ENCODE peak calls at places on chromosomes 3 and 15, in six cellular contexts. One of them, this sample, is unnamed.
A peak's percentile ranks its signal among the peaks of the same experiment; 100 is the strongest.

GRCh38 chr3:33798418-33799201 is at the start of gene PDCD6IP:
- DNase-seq in endodermal cell: peak; percentile 97
- DNase-seq in MM.1S: peak; percentile 93
- DNase-seq in HepG2: peak; percentile 89
- DNase-seq in left lung: peak; percentile 98
- DNase-seq in Panc1: peak; percentile 71
- DNase-seq in this sample: peak; percentile 87

GRCh38 chr3:186964629-186965028 is 34.3 kb downstream of the ST6GAL1 start:
- DNase-seq in endodermal cell: peak; percentile 78
- DNase-seq in MM.1S: no peak
- DNase-seq in HepG2: no peak
- DNase-seq in left lung: no peak
- DNase-seq in Panc1: no peak
- DNase-seq in this sample: no peak

GRCh38 chr15:36598529-36599177 is 19.2 kb downstream of the CDIN1 start:
- DNase-seq in endodermal cell: no peak
- DNase-seq in MM.1S: no peak
- DNase-seq in HepG2: no peak
- DNase-seq in left lung: no peak
- DNase-seq in Panc1: no peak
- DNase-seq in this sample: no peak

GRCh38 chr15:75163150-75163564 is 38.5 kb upstream of the C15orf39 start:
- DNase-seq in endodermal cell: no peak
- DNase-seq in MM.1S: no peak
- DNase-seq in HepG2: no peak
- DNase-seq in left lung: no peak
- DNase-seq in Panc1: no peak
- DNase-seq in this sample: no peak

GRCh38 chr3:197031315-197032285 is 2.0 kb upstream of the MELTF start:
- DNase-seq in endodermal cell: peak; percentile 76
- DNase-seq in MM.1S: no peak
- DNase-seq in HepG2: peak; percentile 96
- DNase-seq in left lung: no peak
- DNase-seq in Panc1: peak; percentile 82
- DNase-seq in this sample: peak; percentile 97

GRCh38 chr3:183745300-183746098 is 47.9 kb downstream of the YEATS2 start:
- DNase-seq in endodermal cell: no peak
- DNase-seq in MM.1S: no peak
- DNase-seq in HepG2: peak; percentile 55
- DNase-seq in left lung: no peak
- DNase-seq in Panc1: no peak
- DNase-seq in this sample: no peak

GRCh38 chr3:178284180-178284579 is 252.1 kb upstream of the KCNMB2 start:
- DNase-seq in endodermal cell: no peak
- DNase-seq in MM.1S: no peak
- DNase-seq in HepG2: no peak
- DNase-seq in left lung: no peak
- DNase-seq in Panc1: no peak
- DNase-seq in this sample: no peak

GRCh38 chr3:194259982-194260856 is 90.9 kb downstream of the CPN2 start:
- DNase-seq in endodermal cell: peak; percentile 34
- DNase-seq in MM.1S: no peak
- DNase-seq in HepG2: no peak
- DNase-seq in left lung: no peak
- DNase-seq in Panc1: no peak
- DNase-seq in this sample: no peak

GRCh38 chr15:63491116-63491817 is 13.1 kb upstream of the USP3 start:
- DNase-seq in endodermal cell: peak; percentile 51
- DNase-seq in MM.1S: no peak
- DNase-seq in HepG2: no peak
- DNase-seq in left lung: no peak
- DNase-seq in Panc1: no peak
- DNase-seq in this sample: no peak

GRCh38 chr15:39784125-39784524 is 1.5 kb upstream of the FSIP1 start:
- DNase-seq in endodermal cell: no peak
- DNase-seq in MM.1S: no peak
- DNase-seq in HepG2: no peak
- DNase-seq in left lung: no peak
- DNase-seq in Panc1: no peak
- DNase-seq in this sample: no peak

GRCh38 chr15:33278816-33279612 is 31.8 kb upstream of the RYR3 start:
- DNase-seq in endodermal cell: peak; percentile 86
- DNase-seq in MM.1S: no peak
- DNase-seq in HepG2: no peak
- DNase-seq in left lung: no peak
- DNase-seq in Panc1: peak; percentile 57
- DNase-seq in this sample: peak; percentile 75

GRCh38 chr15:41544650-41545015 is 576 bp upstream of the RPAP1 start:
- DNase-seq in endodermal cell: no peak
- DNase-seq in MM.1S: no peak
- DNase-seq in HepG2: no peak
- DNase-seq in left lung: peak; percentile 79
- DNase-seq in Panc1: no peak
- DNase-seq in this sample: no peak

GRCh38 chr3:148932976-148933375 is 58.4 kb upstream of the GYG1 start:
- DNase-seq in endodermal cell: no peak
- DNase-seq in MM.1S: no peak
- DNase-seq in HepG2: no peak
- DNase-seq in left lung: no peak
- DNase-seq in Panc1: no peak
- DNase-seq in this sample: no peak

GRCh38 chr3:58176185-58176530 is 34.6 kb downstream of the DNASE1L3 start:
- DNase-seq in endodermal cell: no peak
- DNase-seq in MM.1S: no peak
- DNase-seq in HepG2: no peak
- DNase-seq in left lung: no peak
- DNase-seq in Panc1: no peak
- DNase-seq in this sample: no peak

GRCh38 chr15:35728176-35728938 is 182.4 kb upstream of the DPH6 start:
- DNase-seq in endodermal cell: no peak
- DNase-seq in MM.1S: no peak
- DNase-seq in HepG2: no peak
- DNase-seq in left lung: no peak
- DNase-seq in Panc1: no peak
- DNase-seq in this sample: peak; percentile 44

GRCh38 chr3:177150970-177151627 is 46.2 kb downstream of the TBL1XR1 start:
- DNase-seq in endodermal cell: no peak
- DNase-seq in MM.1S: no peak
- DNase-seq in HepG2: peak; percentile 18
- DNase-seq in left lung: no peak
- DNase-seq in Panc1: peak; percentile 58
- DNase-seq in this sample: peak; percentile 40

GRCh38 chr15:31396881-31397560 is 70.4 kb downstream of the KLF13 start:
- DNase-seq in endodermal cell: peak; percentile 98
- DNase-seq in MM.1S: no peak
- DNase-seq in HepG2: peak; percentile 40
- DNase-seq in left lung: peak; percentile 95
- DNase-seq in Panc1: peak; percentile 18
- DNase-seq in this sample: no peak

DNA sequence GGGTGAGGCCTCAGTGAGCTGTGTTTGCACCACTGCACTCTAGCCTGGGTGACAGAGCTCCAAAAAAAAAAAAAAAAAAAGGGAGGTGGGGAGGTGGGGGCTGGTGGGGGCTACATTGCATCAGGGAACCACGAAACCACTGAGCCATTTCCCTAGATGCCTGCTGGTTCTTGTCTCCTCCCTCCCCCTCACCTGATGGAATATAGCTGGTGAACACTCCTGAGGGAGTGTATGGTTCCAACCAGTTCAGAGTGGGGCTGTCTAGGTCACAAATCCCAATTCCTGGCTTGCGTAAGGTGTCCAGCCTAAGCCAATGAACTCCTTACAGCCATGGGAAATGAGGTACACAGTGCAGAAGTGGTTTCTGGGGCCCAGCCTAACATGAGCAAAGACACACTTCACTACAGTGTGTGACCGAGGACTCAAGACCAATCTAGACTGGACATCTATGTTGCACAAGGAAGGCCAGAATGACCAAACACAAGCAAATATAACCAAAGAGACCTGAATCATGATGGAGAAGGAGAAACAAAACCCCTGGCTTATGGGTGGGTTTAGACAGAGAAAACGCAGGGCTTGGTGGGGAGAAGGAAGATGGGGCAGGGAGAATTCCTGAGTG is 39.2 kb upstream of the OSBPL11 start:
- DNase-seq in endodermal cell: peak; percentile 26
- DNase-seq in MM.1S: no peak
- DNase-seq in HepG2: no peak
- DNase-seq in left lung: no peak
- DNase-seq in Panc1: no peak
- DNase-seq in this sample: no peak
- H3K27ac ChIP-seq in endodermal cell: no peak overlapping the region
- H3K27ac ChIP-seq in MM.1S: no peak overlapping the region
- H3K27ac ChIP-seq in HepG2: no peak overlapping the region
- H3K27ac ChIP-seq in left lung: no peak overlapping the region
- H3K27ac ChIP-seq in Panc1: no peak overlapping the region
- H3K27ac ChIP-seq in this sample: no peak overlapping the region

DNA sequence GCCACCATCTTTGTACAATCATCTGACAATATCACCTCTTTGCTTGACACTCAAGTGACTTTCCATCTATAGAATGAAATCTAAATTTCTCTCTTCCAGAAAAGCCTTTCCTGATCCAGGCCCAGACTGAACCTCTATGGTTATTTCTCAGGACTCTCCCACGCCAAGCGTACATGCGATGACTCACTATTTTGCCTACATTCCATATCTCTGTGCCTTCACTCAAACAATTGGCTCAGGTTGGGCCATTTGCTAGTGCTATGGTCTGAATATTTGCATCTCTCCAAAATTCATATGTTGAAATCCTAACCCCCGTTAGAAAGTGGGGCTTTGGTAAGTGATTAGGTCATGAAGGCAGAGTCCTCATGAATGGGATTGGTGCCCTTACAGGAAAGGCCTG is 43.9 kb downstream of the ST3GAL6 start:
- DNase-seq in endodermal cell: no peak
- DNase-seq in MM.1S: no peak
- DNase-seq in HepG2: no peak
- DNase-seq in left lung: no peak
- DNase-seq in Panc1: no peak
- DNase-seq in this sample: no peak
- H3K27ac ChIP-seq in endodermal cell: no peak overlapping the region
- H3K27ac ChIP-seq in MM.1S: no peak overlapping the region
- H3K27ac ChIP-seq in HepG2: no peak overlapping the region
- H3K27ac ChIP-seq in left lung: no peak overlapping the region
- H3K27ac ChIP-seq in Panc1: no peak overlapping the region
- H3K27ac ChIP-seq in this sample: peak overlapping the region; percentile 82

GRCh38 chr15:72235298-72235697 is 4.3 kb upstream of the PKM start:
- DNase-seq in endodermal cell: no peak
- DNase-seq in MM.1S: no peak
- DNase-seq in HepG2: no peak
- DNase-seq in left lung: no peak
- DNase-seq in Panc1: no peak
- DNase-seq in this sample: no peak

GRCh38 chr15:72238586-72238985 is 7.6 kb upstream of the PKM start:
- DNase-seq in endodermal cell: no peak
- DNase-seq in MM.1S: no peak
- DNase-seq in HepG2: no peak
- DNase-seq in left lung: no peak
- DNase-seq in Panc1: no peak
- DNase-seq in this sample: no peak

GRCh38 chr15:72233759-72234158 is 2.8 kb upstream of the PKM start:
- DNase-seq in endodermal cell: no peak
- DNase-seq in MM.1S: no peak
- DNase-seq in HepG2: no peak
- DNase-seq in left lung: no peak
- DNase-seq in Panc1: no peak
- DNase-seq in this sample: no peak

GRCh38 chr15:72237286-72238224 is 6.6 kb upstream of the PKM start:
- DNase-seq in endodermal cell: peak; percentile 87
- DNase-seq in MM.1S: peak; percentile 52
- DNase-seq in HepG2: peak; percentile 85
- DNase-seq in left lung: no peak
- DNase-seq in Panc1: peak; percentile 89
- DNase-seq in this sample: peak; percentile 88

GRCh38 chr15:72236381-72237285 is 5.6 kb upstream of the PKM start:
- DNase-seq in endodermal cell: no peak
- DNase-seq in MM.1S: no peak
- DNase-seq in HepG2: no peak
- DNase-seq in left lung: no peak
- DNase-seq in Panc1: no peak
- DNase-seq in this sample: no peak
- H3K27ac ChIP-seq in endodermal cell: no peak overlapping the region
- H3K27ac ChIP-seq in MM.1S: no peak overlapping the region
- H3K27ac ChIP-seq in HepG2: peak overlapping the region; percentile 36
- H3K27ac ChIP-seq in left lung: peak overlapping the region; percentile 81
- H3K27ac ChIP-seq in Panc1: peak overlapping the region; percentile 77
- H3K27ac ChIP-seq in this sample: peak overlapping the region; percentile 84

GRCh38 chr3:66500575-66501482 is at the start of gene LRIG1:
- DNase-seq in endodermal cell: peak; percentile 100
- DNase-seq in MM.1S: peak; percentile 99
- DNase-seq in HepG2: peak; percentile 92
- DNase-seq in left lung: peak; percentile 100
- DNase-seq in Panc1: peak; percentile 30
- DNase-seq in this sample: peak; percentile 86

GRCh38 chr3:66499881-66500574 is 794 bp downstream of the LRIG1 start:
- DNase-seq in endodermal cell: peak; percentile 80
- DNase-seq in MM.1S: no peak
- DNase-seq in HepG2: no peak
- DNase-seq in left lung: peak; percentile 90
- DNase-seq in Panc1: no peak
- DNase-seq in this sample: no peak

GRCh38 chr3:66502981-66503380 is 2.2 kb upstream of the LRIG1 start:
- DNase-seq in endodermal cell: no peak
- DNase-seq in MM.1S: no peak
- DNase-seq in HepG2: no peak
- DNase-seq in left lung: no peak
- DNase-seq in Panc1: no peak
- DNase-seq in this sample: no peak

GRCh38 chr3:66501483-66502266 is 853 bp upstream of the LRIG1 start:
- DNase-seq in endodermal cell: no peak
- DNase-seq in MM.1S: no peak
- DNase-seq in HepG2: no peak
- DNase-seq in left lung: peak; percentile 63
- DNase-seq in Panc1: no peak
- DNase-seq in this sample: no peak

GRCh38 chr3:66502267-66502874 is 1.5 kb upstream of the LRIG1 start:
- DNase-seq in endodermal cell: no peak
- DNase-seq in MM.1S: no peak
- DNase-seq in HepG2: no peak
- DNase-seq in left lung: no peak
- DNase-seq in Panc1: no peak
- DNase-seq in this sample: no peak
- H3K27ac ChIP-seq in endodermal cell: no peak overlapping the region
- H3K27ac ChIP-seq in MM.1S: no peak overlapping the region
- H3K27ac ChIP-seq in HepG2: no peak overlapping the region
- H3K27ac ChIP-seq in left lung: no peak overlapping the region
- H3K27ac ChIP-seq in Panc1: no peak overlapping the region
- H3K27ac ChIP-seq in this sample: no peak overlapping the region